ENCODE peak calls at places on chromosomes 11 and 22, in nine cellular contexts. V is esophagus muscularis mucosa, J is colonic mucosa, S is tibial nerve, H is uterus, A is right atrium auricular region, E is progenitor cell of endocrine pancreas, M is BJ, N is psoas muscle. G is an unnamed sample.

GRCh38 chr22:49726022-49726681 is 101.5 kb downstream of the BRD1 start:
- DNase-seq in V (peak; percentile 60), J (no peak), S (no peak), H (no peak), A (no peak), E (no peak), M (no peak), N (no peak), G (peak; percentile 37)

GRCh38 chr11:101617735-101618332 is 34.0 kb upstream of the TRPC6 start:
- DNase-seq in V (no peak), J (no peak), S (no peak), H (no peak), A (no peak), E (no peak), M (no peak), N (no peak), G (no peak)

GRCh38 chr22:17512960-17513359 is 50.3 kb upstream of the SLC25A18 start:
- DNase-seq in V (no peak), J (no peak), S (no peak), H (no peak), A (no peak), E (no peak), M (no peak), N (no peak), G (no peak)

GRCh38 chr11:93577291-93577690 is 34.1 kb upstream of the SMCO4 start:
- DNase-seq in V (no peak), J (no peak), S (no peak), H (no peak), A (no peak), E (no peak), M (peak; percentile 91), N (no peak), G (no peak)

GRCh38 chr11:2387266-2387982 is 10.3 kb downstream of the CD81 start:
- DNase-seq in V (no peak), J (no peak), S (no peak), H (no peak), A (no peak), E (no peak), M (no peak), N (no peak), G (no peak)

GRCh38 chr22:46835693-46836092 is 73.2 kb downstream of the TBC1D22A start:
- DNase-seq in V (no peak), J (no peak), S (no peak), H (no peak), A (no peak), E (no peak), M (no peak), N (no peak), G (no peak)

GRCh38 chr22:50101870-50102565 is 12.2 kb downstream of the MOV10L1 start:
- DNase-seq in V (no peak), J (no peak), S (no peak), H (no peak), A (no peak), E (no peak), M (no peak), N (no peak), G (no peak)

GRCh38 chr11:44689265-44689664 is 37.5 kb upstream of the TSPAN18 start:
- DNase-seq in V (no peak), J (no peak), S (no peak), H (no peak), A (no peak), E (no peak), M (no peak), N (no peak), G (no peak)

GRCh38 chr11:134033696-134034491 is 35.0 kb upstream of the JAM3 start:
- DNase-seq in V (peak; percentile 97), J (peak; percentile 78), S (peak; percentile 71), H (peak; percentile 84), A (peak; percentile 91), E (peak; percentile 59), M (peak; percentile 39), N (peak; percentile 75), G (no peak)

GRCh38 chr11:121023848-121024751 is at the start of gene TBCEL:
- DNase-seq in V (peak; percentile 94), J (peak; percentile 82), S (peak; percentile 82), H (peak; percentile 80), A (peak; percentile 86), E (peak; percentile 86), M (peak; percentile 13), N (peak; percentile 88), G (peak; percentile 91)

GRCh38 chr22:38017272-38017920 is 33.0 kb upstream of the SOX10 start:
- DNase-seq in V (no peak), J (peak; percentile 76), S (peak; percentile 71), H (peak; percentile 65), A (peak; percentile 88), E (no peak), M (no peak), N (peak; percentile 82), G (no peak)

GRCh38 chr22:35863432-35863831 is 145.8 kb downstream of the APOL5 start:
- DNase-seq in V (no peak), J (no peak), S (no peak), H (no peak), A (no peak), E (no peak), M (no peak), N (no peak), G (no peak)

GRCh38 chr11:69108030-69108429 is 47.7 kb upstream of the SMIM38 start:
- DNase-seq in V (no peak), J (no peak), S (no peak), H (no peak), A (no peak), E (no peak), M (no peak), N (no peak), G (no peak)

GRCh38 chr11:32435511-32435946 is at the start of gene WT1:
- DNase-seq in V (no peak), J (no peak), S (no peak), H (peak; percentile 90), A (no peak), E (no peak), M (no peak), N (peak; percentile 48), G (no peak)

GRCh38 chr11:2758751-2759150 is 59.0 kb upstream of the KCNQ1OT1 start:
- DNase-seq in V (no peak), J (peak; percentile 13), S (no peak), H (no peak), A (no peak), E (no peak), M (no peak), N (no peak), G (peak; percentile 22)

GRCh38 chr11:76044750-76045320 is 161.5 kb downstream of the WNT11 start:
- DNase-seq in V (no peak), J (no peak), S (no peak), H (no peak), A (no peak), E (no peak), M (no peak), N (no peak), G (no peak)

GRCh38 chr11:132607575-132607974 is 924.7 kb downstream of the OPCML start:
- DNase-seq in V (no peak), J (no peak), S (no peak), H (no peak), A (no peak), E (no peak), M (no peak), N (no peak), G (no peak)

GRCh38 chr11:114259124-114259526 is 37.1 kb upstream of the NNMT start:
- DNase-seq in V (no peak), J (no peak), S (peak; percentile 63), H (peak; percentile 62), A (peak; percentile 80), E (no peak), M (no peak), N (peak; percentile 81), G (no peak)

GRCh38 chr22:24727218-24727851 is 47.2 kb downstream of the PIWIL3 start:
- DNase-seq in V (no peak), J (peak; percentile 57), S (peak; percentile 40), H (no peak), A (no peak), E (no peak), M (no peak), N (no peak), G (no peak)

DNA sequence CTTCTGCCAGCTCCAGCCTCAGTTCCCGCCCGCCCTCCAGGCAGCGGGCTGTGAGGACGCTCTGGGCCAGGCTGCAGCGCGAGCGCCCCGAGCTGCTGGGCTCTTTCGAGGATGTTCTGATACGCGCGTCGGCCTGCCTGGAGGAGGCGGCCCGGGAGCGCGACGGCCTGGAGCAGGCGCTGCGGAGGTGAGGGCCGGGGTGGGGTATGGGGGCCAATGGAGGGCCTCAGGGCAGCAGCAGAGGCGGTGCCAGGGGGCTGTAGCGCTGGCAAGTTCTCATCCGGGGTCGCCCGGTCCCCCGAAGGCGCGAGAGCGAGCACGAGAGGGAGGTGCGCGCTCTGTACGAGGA is 2.2 kb downstream of the CRACR2B start:
- DNase-seq in V (no peak), J (no peak), S (no peak), H (no peak), A (no peak), E (no peak), M (no peak), N (no peak), G (no peak)
- TF ChIP-seq CTCF in V (no peak), J (no peak), S (no peak), H (no peak), A (no peak), E (no peak), M (no peak), N (no peak), G (no peak)

GRCh38 chr11:87535513-87535912 is 497.8 kb downstream of the TMEM135 start:
- DNase-seq in V (no peak), J (no peak), S (no peak), H (no peak), A (no peak), E (no peak), M (no peak), N (no peak), G (no peak)
- TF ChIP-seq CTCF in V (no peak), J (no peak), S (no peak), H (no peak), A (no peak), E (no peak), M (no peak), N (no peak), G (no peak)

DNA sequence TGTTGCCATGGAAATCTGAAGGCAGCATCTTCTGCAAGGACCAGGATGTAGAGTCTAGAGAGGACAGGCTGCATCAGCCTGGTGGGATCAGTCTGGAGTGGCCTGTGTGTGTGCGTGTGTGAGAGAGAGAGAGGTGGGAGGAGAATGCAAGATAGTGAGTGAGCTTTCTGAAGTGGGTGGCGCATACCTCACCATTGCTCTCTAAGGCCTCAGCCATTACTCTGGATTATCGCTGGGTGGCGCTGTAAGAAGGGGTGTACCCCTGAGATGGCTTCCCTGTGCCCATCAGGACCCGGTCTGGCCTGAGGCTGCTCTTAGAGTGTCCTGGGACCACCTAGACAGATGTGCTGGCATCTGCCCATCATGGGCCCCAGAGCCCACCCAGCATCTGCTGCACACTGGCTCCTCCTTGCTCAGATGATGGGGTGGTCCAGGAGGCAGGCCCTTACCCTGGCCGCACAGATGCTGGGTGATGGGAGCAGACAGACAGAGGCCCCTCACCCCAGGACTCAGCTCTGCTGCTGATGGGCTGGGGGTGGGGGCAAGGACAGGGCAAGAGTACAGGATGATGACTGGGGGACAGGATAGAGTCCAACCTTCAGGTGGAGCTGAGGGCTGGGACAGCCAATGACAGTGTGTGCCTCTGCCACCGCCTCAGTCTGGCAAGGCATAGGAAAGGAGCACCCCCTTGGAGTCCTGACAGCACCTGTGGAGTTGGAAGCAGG is 25.7 kb upstream of the TUB start:
- DNase-seq in V (no peak), J (no peak), S (no peak), H (no peak), A (peak; percentile 55), E (no peak), M (no peak), N (no peak), G (peak; percentile 62)
- TF ChIP-seq CTCF in V (no peak), J (no peak), S (no peak), H (no peak), A (no peak), E (peak; percentile 26), M (peak; percentile 5), N (no peak), G (no peak)

GRCh38 chr11:64040684-64041267 is 5.0 kb downstream of the FLRT1 start:
- DNase-seq in V (no peak), J (no peak), S (no peak), H (no peak), A (no peak), E (no peak), M (no peak), N (no peak), G (no peak)
- TF ChIP-seq CTCF in V (peak; percentile 15), J (peak; percentile 16), S (peak; percentile 55), H (no peak), A (no peak), E (peak; percentile 63), M (peak; percentile 28), N (peak; percentile 32), G (peak; percentile 72)

G was measured in type B pancreatic cell.